ENCODE peak calls at places on chromosomes 4 and X, in ten cellular contexts. V, R, G, X, C, D, U, S, T and E are unnamed samples.

GRCh38 chr4:56570041-56570440 is 64.5 kb downstream of the ARL9 start:
- DNase-seq in V (no peak), R (no peak), G (no peak), X (no peak), C (peak), D (peak), U (no peak), S (no peak), T (peak), E (no peak)

GRCh38 chr4:85761803-85762202 is 286.9 kb downstream of the ARHGAP24 start:
- DNase-seq in V (peak), R (no peak), G (no peak), X (peak), C (peak), D (peak), U (peak), S (peak), T (peak), E (peak)

GRCh38 chr4:109078724-109079123 is 223.7 kb downstream of the COL25A1 start:
- DNase-seq in V (no peak), R (no peak), G (no peak), X (peak), C (peak), D (peak), U (no peak), S (peak), T (peak), E (peak)

GRCh38 chr4:42282081-42282901 is 115.0 kb upstream of the SHISA3 start:
- DNase-seq in V (peak), R (peak), G (no peak), X (peak), C (peak), D (peak), U (no peak), S (peak), T (peak), E (peak)

GRCh38 chr4:166501941-166502382 is 628.9 kb downstream of the TLL1 start:
- DNase-seq in V (no peak), R (peak), G (peak), X (peak), C (no peak), D (peak), U (no peak), S (peak), T (peak), E (peak)

GRCh38 chr4:112377127-112377635 is 80.0 kb downstream of the ALPK1 start:
- DNase-seq in V (no peak), R (no peak), G (no peak), X (no peak), C (no peak), D (no peak), U (no peak), S (no peak), T (no peak), E (no peak)

GRCh38 chrX:69033936-69034335 is 131.3 kb downstream of the PJA1 start:
- DNase-seq in V (no peak), R (no peak), G (no peak), X (no peak), C (no peak), D (no peak), U (no peak), S (no peak), T (no peak), E (no peak)

GRCh38 chr4:142435599-142436235 is 410.4 kb downstream of the INPP4B start:
- DNase-seq in V (no peak), R (peak), G (peak), X (no peak), C (no peak), D (no peak), U (no peak), S (no peak), T (no peak), E (no peak)

GRCh38 chr4:177393236-177393635 is 49.0 kb downstream of the AGA start:
- DNase-seq in V (no peak), R (no peak), G (no peak), X (no peak), C (no peak), D (no peak), U (no peak), S (no peak), T (no peak), E (no peak)

GRCh38 chr4:184688447-184688846 is 38.9 kb downstream of the PRIMPOL start:
- DNase-seq in V (no peak), R (no peak), G (no peak), X (peak), C (peak), D (peak), U (no peak), S (peak), T (peak), E (peak)

GRCh38 chr4:75717332-75717873 is 7.0 kb upstream of the USO1 start:
- DNase-seq in V (no peak), R (no peak), G (no peak), X (no peak), C (no peak), D (no peak), U (no peak), S (no peak), T (no peak), E (no peak)

GRCh38 chr4:182242793-182243192 is 409 bp upstream of the TENM3 start:
- DNase-seq in V (no peak), R (no peak), G (no peak), X (peak), C (peak), D (peak), U (no peak), S (peak), T (peak), E (no peak)

GRCh38 chrX:71606536-71607216 is 11.6 kb downstream of the CXCR3 start:
- DNase-seq in V (no peak), R (no peak), G (no peak), X (no peak), C (no peak), D (no peak), U (no peak), S (no peak), T (no peak), E (no peak)

GRCh38 chrX:138858438-138858837 is 146.9 kb upstream of the FGF13 start:
- DNase-seq in V (no peak), R (no peak), G (no peak), X (peak), C (peak), D (peak), U (no peak), S (peak), T (no peak), E (peak)

GRCh38 chrX:25754399-25754798 is 383.7 kb upstream of the MAGEB18 start:
- DNase-seq in V (no peak), R (no peak), G (no peak), X (no peak), C (no peak), D (no peak), U (no peak), S (no peak), T (no peak), E (no peak)

GRCh38 chr4:184826315-184827266 is 823 bp upstream of the ACSL1 start:
- DNase-seq in V (no peak), R (peak), G (no peak), X (no peak), C (peak), D (peak), U (no peak), S (no peak), T (no peak), E (no peak)

GRCh38 chr4:87128006-87128705 is 92.3 kb downstream of the KLHL8 start:
- DNase-seq in V (no peak), R (no peak), G (no peak), X (no peak), C (peak), D (peak), U (no peak), S (peak), T (no peak), E (no peak)

GRCh38 chr4:140816806-140817205 is 60.6 kb upstream of the TBC1D9 start:
- DNase-seq in V (no peak), R (no peak), G (no peak), X (no peak), C (no peak), D (no peak), U (no peak), S (no peak), T (no peak), E (no peak)

GRCh38 chrX:122046226-122046625 is 998.8 kb downstream of the GLUD2 start:
- DNase-seq in V (no peak), R (no peak), G (no peak), X (peak), C (no peak), D (peak), U (no peak), S (no peak), T (no peak), E (peak)

GRCh38 chr4:36208884-36209473 is 35.3 kb downstream of the ARAP2 start:
- DNase-seq in V (no peak), R (no peak), G (no peak), X (no peak), C (no peak), D (no peak), U (no peak), S (no peak), T (no peak), E (no peak)

GRCh38 chrX:41459714-41460113 is 12.6 kb downstream of the NYX start:
- DNase-seq in V (no peak), R (no peak), G (no peak), X (peak), C (peak), D (no peak), U (no peak), S (no peak), T (no peak), E (no peak)

GRCh38 chrX:44570524-44570923 is 27.9 kb upstream of the FUNDC1 start:
- DNase-seq in V (no peak), R (no peak), G (no peak), X (peak), C (peak), D (peak), U (no peak), S (peak), T (peak), E (peak)

GRCh38 chrX:139126493-139126892 is 404.0 kb upstream of the F9 start:
- DNase-seq in V (peak), R (peak), G (no peak), X (no peak), C (no peak), D (no peak), U (no peak), S (no peak), T (no peak), E (peak)

GRCh38 chr4:54226399-54227260 is 2.5 kb upstream of the PDGFRA start:
- DNase-seq in V (peak), R (peak), G (no peak), X (peak), C (peak), D (peak), U (peak), S (peak), T (peak), E (peak)

GRCh38 chr4:180636696-180637095 is 1606.5 kb upstream of the TENM3 start:
- DNase-seq in V (no peak), R (no peak), G (no peak), X (no peak), C (peak), D (no peak), U (no peak), S (peak), T (no peak), E (peak)

GRCh38 chr4:20299515-20299914 is 47.8 kb downstream of the SLIT2 start:
- DNase-seq in V (no peak), R (peak), G (no peak), X (peak), C (peak), D (peak), U (no peak), S (peak), T (peak), E (peak)

GRCh38 chr4:153137677-153138630 is 66.3 kb upstream of the TRIM2 start:
- DNase-seq in V (no peak), R (no peak), G (no peak), X (no peak), C (no peak), D (no peak), U (no peak), S (no peak), T (no peak), E (no peak)

GRCh38 chrX:19007011-19007410 is 23.1 kb upstream of the PHKA2 start:
- DNase-seq in V (no peak), R (no peak), G (no peak), X (no peak), C (no peak), D (no peak), U (no peak), S (no peak), T (no peak), E (no peak)

GRCh38 chrX:19003756-19004155 is 19.8 kb upstream of the PHKA2 start:
- DNase-seq in V (no peak), R (no peak), G (no peak), X (no peak), C (peak), D (no peak), U (no peak), S (no peak), T (no peak), E (peak)

GRCh38 chrX:19007868-19008267 is 24.0 kb upstream of the PHKA2 start:
- DNase-seq in V (no peak), R (no peak), G (no peak), X (no peak), C (no peak), D (no peak), U (no peak), S (no peak), T (no peak), E (no peak)

DNA sequence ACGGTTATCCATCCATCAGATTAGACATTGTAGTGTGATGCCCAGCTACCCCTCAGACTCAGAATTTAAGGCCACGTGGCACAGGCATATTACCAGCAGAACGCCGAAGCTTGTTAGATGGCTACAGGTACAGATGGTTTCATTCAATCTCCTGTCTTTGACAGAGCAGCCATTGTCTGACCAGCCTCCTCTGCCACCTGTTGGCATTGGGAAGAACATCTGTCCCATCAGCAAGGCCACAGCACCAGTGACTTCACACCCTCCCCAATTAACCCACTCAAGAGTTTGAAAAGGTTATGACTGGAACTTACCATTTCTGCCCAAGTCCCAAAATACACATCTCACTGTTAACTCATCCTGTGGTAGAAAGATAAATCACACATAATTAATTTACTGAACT is 22.0 kb upstream of the PHKA2 start:
- DNase-seq in V (no peak), R (no peak), G (no peak), X (no peak), C (no peak), D (no peak), U (no peak), S (no peak), T (no peak), E (no peak)
- TF ChIP-seq CTCF in V (no peak), R (no peak), G (no peak), X (no peak), C (no peak), D (no peak), U (no peak), S (no peak), T (peak), E (no peak)

GRCh38 chrX:40091691-40092421 is 5.9 kb downstream of the BCOR start:
- DNase-seq in V (no peak), R (peak), G (peak), X (no peak), C (no peak), D (no peak), U (no peak), S (no peak), T (no peak), E (no peak)
- H3K4me3 ChIP-seq in V (no peak), R (peak), G (no peak), X (no peak), C (no peak), D (peak), U (no peak), S (no peak), T (no peak), E (no peak)

GRCh38 chr4:162016991-162017390 is 146.8 kb downstream of the FSTL5 start:
- DNase-seq in V (no peak), R (no peak), G (no peak), X (no peak), C (no peak), D (no peak), U (no peak), S (no peak), T (no peak), E (no peak)
- TF ChIP-seq CTCF in V (no peak), R (no peak), G (no peak), X (no peak), C (no peak), D (no peak), U (no peak), S (no peak), T (no peak), E (no peak)

GRCh38 chrX:2967584-2967983 is 38.4 kb upstream of the ARSD start:
- DNase-seq in V (no peak), R (no peak), G (no peak), X (no peak), C (no peak), D (no peak), U (no peak), S (no peak), T (no peak), E (no peak)
- H3K4me3 ChIP-seq in V (no peak), R (no peak), G (peak), X (peak), C (no peak), D (no peak), U (peak), S (no peak), T (peak), E (no peak)

DNA sequence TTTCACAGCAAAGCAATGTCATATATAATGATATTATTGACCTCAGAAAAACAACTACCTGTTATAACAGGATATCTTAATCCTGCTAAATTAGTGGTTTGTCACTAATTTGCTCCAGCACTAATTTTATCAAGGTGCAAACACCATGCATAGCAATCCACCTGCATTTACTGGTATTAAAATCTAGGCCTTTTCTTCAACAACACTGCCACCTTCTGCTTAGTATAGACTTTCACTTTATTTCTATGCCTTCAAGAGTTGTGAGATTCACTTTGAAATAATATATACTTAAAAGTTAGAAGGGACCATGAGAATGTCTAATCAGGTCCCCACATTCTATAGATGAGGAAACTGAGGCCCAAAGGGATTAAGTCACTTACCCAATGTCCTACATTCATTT is 82.1 kb upstream of the IQCM start:
- DNase-seq in V (no peak), R (peak), G (no peak), X (peak), C (peak), D (peak), U (no peak), S (peak), T (no peak), E (peak)
- TF ChIP-seq CTCF in V (peak), R (peak), G (peak), X (peak), C (peak), D (no peak), U (no peak), S (peak), T (peak), E (peak)

GRCh38 chrX:153649178-153649914 is 2.3 kb downstream of the DUSP9 start:
- DNase-seq in V (peak), R (peak), G (peak), X (peak), C (no peak), D (peak), U (peak), S (no peak), T (no peak), E (no peak)

GRCh38 chrX:153646620-153647373 is at the start of gene DUSP9:
- DNase-seq in V (no peak), R (peak), G (peak), X (no peak), C (no peak), D (peak), U (peak), S (no peak), T (no peak), E (peak)

GRCh38 chrX:153648358-153649177 is 1.6 kb downstream of the DUSP9 start:
- DNase-seq in V (no peak), R (no peak), G (no peak), X (no peak), C (no peak), D (no peak), U (peak), S (no peak), T (no peak), E (no peak)

GRCh38 chrX:153645921-153646481 is 1.0 kb upstream of the DUSP9 start:
- DNase-seq in V (no peak), R (no peak), G (no peak), X (no peak), C (no peak), D (no peak), U (peak), S (no peak), T (no peak), E (no peak)

DNA sequence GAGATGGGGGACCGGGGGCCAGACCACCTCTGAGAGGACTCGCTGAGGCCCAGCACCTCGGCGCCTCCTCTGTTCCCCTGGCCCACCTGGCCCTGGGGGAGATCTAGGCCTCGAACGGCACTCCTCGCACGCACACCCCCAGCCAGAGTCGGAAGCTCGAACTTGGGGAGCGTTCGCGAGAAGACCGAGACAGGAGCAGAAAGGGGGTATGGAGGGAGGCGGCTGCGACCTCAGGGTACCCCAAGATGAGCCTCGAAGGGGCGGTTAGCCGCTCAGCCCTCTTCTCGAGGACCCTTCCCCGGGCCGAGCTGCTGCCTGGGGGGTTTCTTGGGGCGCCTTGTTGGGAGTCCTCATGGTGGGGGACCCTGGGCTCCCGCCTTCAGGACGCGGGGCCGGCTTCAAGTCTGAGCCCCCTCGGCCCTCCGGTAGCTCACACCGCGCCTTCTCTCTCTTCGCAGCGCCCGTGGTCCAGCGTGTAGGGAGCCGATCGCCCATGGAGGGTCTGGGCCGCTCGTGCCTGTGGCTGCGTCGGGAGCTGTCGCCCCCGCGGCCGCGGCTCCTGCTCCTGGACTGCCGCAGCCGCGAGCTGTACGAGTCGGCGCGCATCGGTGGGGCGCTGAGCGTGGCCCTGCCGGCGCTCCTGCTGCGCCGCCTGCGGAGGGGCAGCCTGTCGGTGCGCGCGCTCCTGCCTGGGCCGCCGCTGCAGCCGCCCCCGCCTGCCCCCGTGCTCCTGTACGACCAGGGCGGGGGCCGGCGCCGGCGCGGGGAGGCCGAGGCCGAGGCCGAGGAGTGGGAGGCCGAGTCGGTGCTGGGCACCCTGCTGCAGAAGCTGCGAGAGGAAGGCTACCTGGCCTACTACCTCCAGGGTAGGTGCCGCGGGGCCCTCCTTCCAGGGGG is 706 bp downstream of the DUSP9 start:
- DNase-seq in V (no peak), R (peak), G (peak), X (no peak), C (no peak), D (no peak), U (peak), S (no peak), T (no peak), E (no peak)
- H3K4me3 ChIP-seq in V (no peak), R (peak), G (no peak), X (no peak), C (no peak), D (peak), U (no peak), S (no peak), T (no peak), E (no peak)